ENCODE peak calls at places on chromosome 21, in six cellular contexts. O is NCI-H1092, V is retinal pigment epithelial cell, T is mesothelial cell of epicardium, U is midbrain, I is cardiac fibroblast. Q is an unnamed sample.

GRCh38 chr21:46322351-46323226 is 1.1 kb downstream of the C21orf58 start:
- DNase-seq in O (no peak), V (no peak), T (peak), U (no peak), I (peak), Q (peak)

GRCh38 chr21:31912501-31912900 is 39.7 kb downstream of the HUNK start:
- DNase-seq in O (no peak), V (no peak), T (no peak), U (no peak), I (no peak), Q (no peak)

GRCh38 chr21:18228060-18228739 is 16.4 kb upstream of the CHODL start:
- DNase-seq in O (no peak), V (no peak), T (no peak), U (no peak), I (no peak), Q (no peak)

GRCh38 chr21:37828515-37828914 is 87.7 kb downstream of the KCNJ6 start:
- DNase-seq in O (no peak), V (no peak), T (no peak), U (no peak), I (no peak), Q (no peak)

GRCh38 chr21:39955326-39955725 is 88.1 kb downstream of the PCP4 start:
- DNase-seq in O (no peak), V (no peak), T (no peak), U (no peak), I (no peak), Q (no peak)

GRCh38 chr21:27565418-27565817 is 598.5 kb upstream of the ADAMTS5 start:
- DNase-seq in O (no peak), V (no peak), T (no peak), U (no peak), I (peak), Q (no peak)

GRCh38 chr21:35026617-35027557 is 22.2 kb downstream of the RUNX1 start:
- DNase-seq in O (no peak), V (no peak), T (peak), U (peak), I (peak), Q (peak)

GRCh38 chr21:41188476-41189146 is 20.7 kb downstream of the BACE2 start:
- DNase-seq in O (no peak), V (no peak), T (no peak), U (no peak), I (peak), Q (no peak)

GRCh38 chr21:35920428-35920827 is 139.9 kb downstream of the SETD4 start:
- DNase-seq in O (no peak), V (no peak), T (no peak), U (no peak), I (no peak), Q (no peak)

GRCh38 chr21:44739316-44739715 is 27.9 kb upstream of the TSPEAR start:
- DNase-seq in O (no peak), V (no peak), T (no peak), U (no peak), I (no peak), Q (no peak)

GRCh38 chr21:44425895-44426662 is 29.2 kb upstream of the LRRC3 start:
- DNase-seq in O (no peak), V (no peak), T (peak), U (no peak), I (no peak), Q (no peak)

GRCh38 chr21:41792711-41793110 is 25.9 kb upstream of the RIPK4 start:
- DNase-seq in O (no peak), V (no peak), T (no peak), U (no peak), I (no peak), Q (no peak)

Q was measured in colonic mucosa.